ENCODE peak calls at places on chromosome 15, in ten cellular contexts. O is cardiac fibroblast; P is neural crest cell; N is HT1080; B is nephron progenitor cell; L is GM12865; Z is stimulated activated CD4-positive, alpha-beta T cell treated with anti-CD3 and anti-CD28 coated beads, Interleukin-4, amount 100 ng/mL, for 24 hours; E is T follicular helper cell; U is AG20443; C is activated CD4-positive, alpha-beta T cell treated with anti-CD3 and anti-CD28 coated beads, Interleukin-2, amount 50 U/mL, for 48 hours. D is an unnamed sample.

GRCh38 chr15:74228723-74229081 is 7.4 kb upstream of the CCDC33 start:
- DNase-seq in L (no peak), O (peak), U (no peak), C (no peak), N (no peak), E (no peak), P (no peak), B (peak), Z (no peak), D (no peak)

GRCh38 chr15:70701891-70702568 is 61.3 kb downstream of the UACA start:
- DNase-seq in O (peak), E (no peak), C (no peak), U (peak), Z (no peak), N (peak), B (no peak), P (no peak), L (no peak), D (no peak)

GRCh38 chr15:63466378-63467192 is 37.8 kb upstream of the USP3 start:
- DNase-seq in L (peak), U (peak), P (peak), E (peak), B (peak), Z (peak), N (peak), O (peak), C (no peak), D (no peak)

GRCh38 chr15:41160639-41161315 is 44.7 kb upstream of the INO80 start:
- DNase-seq in L (no peak), C (no peak), N (no peak), E (no peak), P (no peak), U (no peak), O (peak), Z (no peak), B (no peak), D (no peak)

GRCh38 chr15:91114301-91114700 is 14.2 kb downstream of the SV2B start:
- DNase-seq in O (no peak), P (no peak), C (no peak), L (no peak), U (no peak), Z (no peak), N (no peak), B (no peak), E (no peak), D (no peak)

GRCh38 chr15:41870689-41871081 is 23.2 kb downstream of the SPTBN5 start:
- DNase-seq in P (no peak), B (no peak), Z (peak), E (peak), L (no peak), C (peak), U (no peak), N (peak), O (peak), D (no peak)

GRCh38 chr15:76024021-76024768 is 12.0 kb upstream of the NRG4 start:
- DNase-seq in P (no peak), Z (no peak), O (no peak), B (no peak), N (no peak), U (no peak), C (no peak), L (no peak), E (no peak), D (no peak)

GRCh38 chr15:70362350-70362749 is 264.6 kb upstream of the TLE3 start:
- DNase-seq in Z (no peak), N (no peak), U (no peak), P (no peak), C (no peak), B (no peak), E (no peak), L (no peak), O (no peak), D (peak)

GRCh38 chr15:27832263-27832647 is 266.9 kb downstream of the OCA2 start:
- DNase-seq in E (no peak), P (no peak), L (no peak), C (no peak), B (no peak), O (no peak), N (no peak), U (no peak), Z (no peak), D (no peak)

GRCh38 chr15:70094690-70095311 is 2.9 kb downstream of the TLE3 start:
- DNase-seq in O (peak), L (no peak), E (no peak), P (no peak), B (no peak), N (no peak), Z (no peak), C (no peak), U (no peak), D (no peak)

GRCh38 chr15:85542895-85543331 is 162.5 kb downstream of the AKAP13 start:
- DNase-seq in B (no peak), P (no peak), C (no peak), U (no peak), O (no peak), E (no peak), Z (peak), L (peak), N (no peak), D (no peak)

GRCh38 chr15:65653781-65654521 is 32.2 kb downstream of the SLC24A1 start:
- DNase-seq in O (peak), E (no peak), Z (no peak), P (no peak), L (no peak), B (no peak), C (no peak), N (no peak), U (no peak), D (no peak)

GRCh38 chr15:100627789-100628395 is 25.5 kb downstream of the ASB7 start:
- DNase-seq in P (peak), U (peak), L (peak), N (peak), C (peak), E (peak), Z (peak), B (peak), O (peak), D (no peak)

GRCh38 chr15:39486546-39487081 is 94.3 kb upstream of the THBS1 start:
- DNase-seq in N (no peak), O (peak), C (no peak), L (no peak), B (no peak), E (no peak), U (no peak), Z (no peak), P (no peak), D (no peak)

GRCh38 chr15:99732711-99733267 is 448 bp downstream of the LYSMD4 start:
- DNase-seq in Z (peak), N (no peak), O (no peak), L (peak), P (no peak), B (peak), E (no peak), U (no peak), C (no peak), D (peak)

GRCh38 chr15:90660195-90660995 is 56.8 kb upstream of the BLM start:
- DNase-seq in B (no peak), N (peak), O (peak), P (no peak), C (peak), E (peak), Z (peak), U (peak), L (peak), D (peak)

GRCh38 chr15:65393557-65393956 is 15.8 kb upstream of the IGDCC3 start:
- DNase-seq in O (no peak), C (no peak), L (no peak), P (no peak), U (no peak), B (no peak), Z (no peak), E (no peak), N (no peak), D (no peak)

D was measured in coronary artery.